ENCODE peak calls at places on chromosomes 12 and 14, in ten cellular contexts. P, X, A, Z, D, G, N, R, E and W are unnamed samples.

GRCh38 chr14:32514236-32514635 is 185.1 kb downstream of the AKAP6 start:
- DNase-seq in E (no peak), G (no peak), N (no peak), X (no peak), P (no peak), A (no peak), D (no peak), R (no peak), Z (no peak), W (no peak)

GRCh38 chr14:91374897-91375747 is 42.5 kb downstream of the CCDC88C start:
- DNase-seq in X (no peak), N (no peak), Z (no peak), P (no peak), R (peak), A (no peak), G (no peak), E (no peak), D (no peak), W (no peak)

GRCh38 chr12:98803468-98804209 is 158.5 kb downstream of the APAF1 start:
- DNase-seq in X (no peak), N (no peak), Z (no peak), D (no peak), G (no peak), A (no peak), R (no peak), E (no peak), P (no peak), W (no peak)

GRCh38 chr12:69732088-69732487 is 6.6 kb upstream of the RAB3IP start:
- DNase-seq in A (no peak), X (no peak), Z (no peak), G (no peak), R (no peak), D (no peak), E (no peak), P (no peak), N (no peak), W (no peak)

GRCh38 chr14:92863281-92863680 is 59.7 kb upstream of the CHGA start:
- DNase-seq in N (no peak), D (no peak), P (no peak), R (no peak), Z (no peak), G (no peak), X (no peak), A (no peak), E (no peak), W (no peak)

GRCh38 chr12:58202933-58203713 is 261.8 kb downstream of the ATP23 start:
- DNase-seq in E (no peak), N (no peak), Z (no peak), D (no peak), X (no peak), A (no peak), G (no peak), R (no peak), P (no peak), W (no peak)

GRCh38 chr12:32560520-32560919 is 118.6 kb upstream of the DNM1L start:
- DNase-seq in Z (no peak), X (no peak), G (no peak), R (no peak), D (no peak), E (no peak), N (no peak), P (no peak), A (no peak), W (no peak)

GRCh38 chr14:76644875-76645518 is 116.3 kb upstream of the VASH1 start:
- DNase-seq in E (peak), N (no peak), Z (peak), D (no peak), G (no peak), X (no peak), R (no peak), P (peak), A (peak), W (no peak)

GRCh38 chr12:55955344-55955743 is 10.5 kb downstream of the PMEL start:
- DNase-seq in A (no peak), E (no peak), X (no peak), D (no peak), R (no peak), N (no peak), Z (no peak), P (no peak), G (no peak), W (no peak)

GRCh38 chr12:121719926-121720414 is 7.4 kb downstream of the TMEM120B start:
- DNase-seq in X (no peak), N (no peak), R (no peak), D (no peak), Z (no peak), P (no peak), E (no peak), G (no peak), A (no peak), W (no peak)

GRCh38 chr12:52207895-52208294 is 16.1 kb upstream of the KRT80 start:
- DNase-seq in N (no peak), X (peak), R (peak), G (no peak), A (no peak), E (peak), P (no peak), Z (no peak), D (no peak), W (no peak)

GRCh38 chr12:66624806-66625205 is 54.1 kb downstream of the GRIP1 start:
- DNase-seq in E (no peak), Z (no peak), A (no peak), N (no peak), G (no peak), X (no peak), P (no peak), R (no peak), D (no peak), W (no peak)

GRCh38 chr14:100528962-100529560 is 58.2 kb downstream of the BEGAIN start:
- DNase-seq in X (no peak), R (peak), P (peak), D (no peak), N (no peak), E (peak), Z (no peak), A (no peak), G (peak), W (no peak)

GRCh38 chr14:79809849-79810612 is 401.3 kb downstream of the DIO2 start:
- DNase-seq in A (no peak), Z (peak), N (no peak), D (no peak), X (no peak), P (no peak), R (no peak), G (no peak), E (no peak), W (peak)

GRCh38 chr12:63066136-63066535 is 84.9 kb downstream of the AVPR1A start:
- DNase-seq in E (no peak), D (no peak), X (no peak), Z (no peak), G (no peak), P (no peak), R (no peak), N (no peak), A (no peak), W (no peak)

GRCh38 chr14:72916174-72916573 is 10.1 kb upstream of the DCAF4 start:
- DNase-seq in P (no peak), A (no peak), R (no peak), N (no peak), Z (no peak), G (no peak), X (no peak), D (no peak), E (no peak), W (no peak)

GRCh38 chr14:36656769-36657408 is 4.8 kb upstream of the PAX9 start:
- DNase-seq in Z (no peak), E (no peak), N (no peak), X (no peak), R (no peak), D (no peak), P (no peak), G (no peak), A (no peak), W (no peak)

GRCh38 chr12:26153421-26154154 is 28.8 kb upstream of the BHLHE41 start:
- DNase-seq in D (no peak), P (no peak), N (peak), A (no peak), E (no peak), Z (peak), G (no peak), X (no peak), R (no peak), W (no peak)
- TF ChIP-seq CTCF in D (no peak), P (peak), N (no peak), A (no peak), E (no peak), Z (no peak), G (no peak), X (no peak), R (no peak), W (no peak)

DNA sequence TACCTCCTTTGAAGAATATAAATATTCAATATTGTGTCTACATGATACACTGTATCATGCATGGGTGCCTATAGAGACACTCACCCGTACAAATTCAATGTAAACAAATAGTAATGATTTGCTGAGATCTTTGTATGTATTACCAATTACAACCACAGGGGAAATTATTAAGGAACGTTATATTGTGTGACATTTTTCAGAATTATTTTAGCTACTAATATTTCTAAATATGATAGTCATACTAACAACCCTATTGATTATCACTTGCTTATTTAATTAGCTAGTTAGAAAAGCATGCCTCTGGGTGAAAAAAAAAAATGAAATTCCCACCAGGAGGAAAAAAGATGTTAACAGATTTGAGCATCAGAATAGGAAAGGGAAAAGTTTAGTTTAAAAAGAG is 2.1 kb downstream of the SOX5 start:
- DNase-seq in E (no peak), D (no peak), R (no peak), A (no peak), Z (no peak), N (no peak), P (no peak), G (no peak), X (no peak), W (no peak)
- H3K4me3 ChIP-seq in E (no peak), D (no peak), R (no peak), A (no peak), Z (no peak), N (no peak), P (no peak), G (no peak), X (peak), W (no peak)

GRCh38 chr12:113868365-113868764 is 97.8 kb downstream of the RBM19 start:
- DNase-seq in X (no peak), D (no peak), A (no peak), Z (no peak), G (no peak), N (no peak), P (no peak), R (no peak), E (no peak), W (no peak)
- TF ChIP-seq EP300 in X (no peak), D (no peak), A (no peak), Z (no peak), G (no peak), N (no peak), P (no peak), R (no peak), E (no peak), W (no peak)

DNA sequence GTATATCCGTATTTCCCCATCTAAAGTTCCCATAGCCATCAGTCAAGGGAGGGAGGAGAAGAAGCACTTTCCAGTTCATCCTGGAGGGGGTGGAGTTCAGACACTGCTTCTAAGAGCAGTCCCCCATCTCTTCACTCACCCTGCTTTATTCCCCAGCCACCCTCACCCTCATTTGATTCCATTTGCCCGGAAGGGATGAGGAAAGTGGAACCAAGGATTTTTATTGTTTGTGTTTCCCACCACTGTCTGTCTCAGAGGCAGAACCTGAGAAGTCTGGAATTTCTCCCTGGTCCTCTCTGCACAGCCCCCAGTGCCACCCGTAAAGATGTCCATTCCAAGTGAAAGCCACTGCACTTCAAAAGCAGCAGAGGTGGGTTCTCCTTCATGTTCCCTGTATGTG is 134.2 kb upstream of the HIF1A start:
- DNase-seq in P (peak), A (no peak), X (no peak), G (no peak), R (no peak), D (no peak), N (no peak), E (no peak), Z (peak), W (no peak)
- TF ChIP-seq CTCF in P (peak), A (no peak), X (no peak), G (no peak), R (no peak), D (no peak), N (no peak), E (no peak), Z (peak), W (no peak)

GRCh38 chr12:3310271-3311026 is 180.6 kb upstream of the PRMT8 start:
- DNase-seq in E (no peak), A (no peak), R (no peak), X (no peak), D (no peak), Z (no peak), G (no peak), N (no peak), P (no peak), W (no peak)
- H3K4me3 ChIP-seq in E (no peak), A (no peak), R (no peak), X (no peak), D (no peak), Z (no peak), G (no peak), N (no peak), P (no peak), W (no peak)

DNA sequence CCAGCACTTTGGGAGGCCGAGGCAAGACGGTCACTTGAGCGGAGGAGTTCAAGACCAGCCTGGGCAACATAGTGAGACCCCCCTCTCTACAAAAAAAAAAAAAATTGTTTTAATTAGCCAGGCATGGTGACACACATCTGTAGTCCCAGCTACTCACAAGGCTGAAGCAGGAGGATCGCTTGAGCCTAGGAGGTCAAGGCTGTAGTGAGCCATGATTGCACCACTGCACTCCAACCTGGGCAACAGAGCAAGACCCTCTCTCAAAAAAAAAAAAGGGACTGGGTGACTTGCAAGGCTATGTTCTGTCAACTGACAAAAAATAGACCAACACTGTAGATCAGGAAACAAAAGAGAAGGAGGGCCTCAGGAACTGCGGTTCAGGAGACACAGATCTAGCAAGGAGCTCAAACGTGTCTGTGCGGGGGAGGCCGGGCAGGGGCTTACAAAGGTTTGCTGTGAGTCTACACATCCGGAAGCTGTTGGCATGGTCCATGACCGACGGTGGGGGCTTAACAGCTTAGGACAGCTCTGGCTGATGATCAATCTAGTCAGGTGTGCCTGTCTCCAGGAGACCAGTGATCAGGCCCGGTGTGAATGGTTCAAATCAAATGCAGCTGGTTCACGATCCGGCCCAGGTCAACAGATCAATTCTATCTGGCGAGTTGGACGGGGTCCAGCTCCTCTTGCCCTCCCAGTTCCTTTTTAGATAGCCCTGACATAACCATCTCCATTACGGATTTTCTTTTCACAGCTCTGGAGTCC is 31.7 kb upstream of the INF2 start:
- DNase-seq in N (no peak), A (no peak), Z (no peak), G (no peak), X (no peak), E (no peak), R (no peak), P (no peak), D (no peak), W (no peak)
- TF ChIP-seq EP300 in N (no peak), A (no peak), Z (no peak), G (no peak), X (no peak), E (no peak), R (no peak), P (no peak), D (no peak), W (no peak)

DNA sequence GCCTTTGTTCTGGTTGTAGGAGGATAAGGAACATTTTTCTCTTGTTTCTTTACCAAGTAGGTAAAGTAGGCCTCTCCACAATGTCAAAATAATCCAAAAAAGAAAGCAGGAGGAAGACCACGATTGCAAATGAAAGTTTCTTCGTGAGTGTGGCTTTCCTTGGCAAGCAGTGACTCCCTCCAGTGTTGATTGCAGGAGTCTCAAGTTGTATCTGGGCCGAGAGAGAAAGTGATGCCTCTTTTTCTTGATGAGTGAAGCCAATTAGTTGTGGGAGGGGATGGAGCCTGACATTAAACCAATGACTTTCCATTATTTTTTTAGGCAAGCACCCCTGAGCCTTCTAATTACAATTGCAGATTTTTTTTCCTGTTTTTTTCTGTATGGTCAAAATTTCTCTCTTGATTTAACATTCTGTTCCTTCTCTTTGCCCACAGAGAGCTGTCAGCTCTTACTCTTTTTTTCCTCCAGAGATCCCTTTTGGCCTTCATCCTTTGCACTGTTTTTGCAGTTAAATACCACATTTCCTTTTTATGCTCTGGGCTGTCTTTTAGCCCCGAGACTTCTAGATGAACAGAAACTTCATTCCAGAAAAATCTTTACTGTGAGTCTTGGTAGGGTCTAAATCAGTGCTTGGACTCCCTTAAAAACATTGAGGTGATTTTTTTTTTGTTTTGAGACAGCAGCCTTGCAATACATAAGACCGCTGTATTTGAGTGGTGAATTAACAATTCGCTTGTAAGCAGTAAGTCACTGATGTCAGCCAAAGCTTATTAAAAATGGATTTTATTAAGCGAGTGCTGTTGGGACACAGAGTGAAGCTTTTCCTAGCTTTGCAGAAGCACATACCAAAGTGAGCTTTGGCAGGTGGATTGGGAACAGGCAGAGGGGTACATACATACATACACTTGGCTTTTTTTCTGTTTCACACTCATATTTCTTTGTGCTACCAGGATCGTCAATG is 15.8 kb downstream of the FBXW8 start:
- DNase-seq in Z (no peak), A (no peak), R (no peak), X (peak), P (no peak), N (no peak), D (no peak), G (no peak), E (no peak), W (no peak)
- TF ChIP-seq CTCF in Z (no peak), A (no peak), R (no peak), X (no peak), P (no peak), N (no peak), D (no peak), G (no peak), E (no peak), W (no peak)

DNA sequence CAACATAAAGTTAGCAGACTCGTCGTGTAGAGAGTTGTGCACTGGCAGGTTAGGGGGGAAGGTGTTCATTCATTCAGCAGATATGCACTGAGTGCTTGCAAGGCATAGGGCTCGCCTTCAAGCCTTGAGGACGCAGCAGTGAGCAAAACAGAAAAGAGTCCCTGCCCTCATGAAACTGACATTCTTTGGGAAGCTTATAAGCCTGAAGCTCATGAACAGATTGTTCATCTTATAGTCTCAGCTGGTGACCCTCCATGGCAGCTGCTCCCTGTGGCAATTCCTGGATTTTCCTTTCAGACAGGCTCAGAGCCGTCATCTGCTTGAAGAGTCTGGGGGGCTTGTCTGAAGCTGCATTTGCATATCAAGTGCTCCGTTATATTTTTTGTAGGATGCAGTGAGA is 148.4 kb downstream of the PRKCH start:
- DNase-seq in A (no peak), P (no peak), R (no peak), N (peak), Z (no peak), G (no peak), X (no peak), D (no peak), E (no peak), W (no peak)
- H3K4me3 ChIP-seq in A (no peak), P (no peak), R (no peak), N (no peak), Z (no peak), G (no peak), X (no peak), D (no peak), E (no peak), W (no peak)

GRCh38 chr12:87816186-87816585 is 213.0 kb downstream of the C12orf50 start:
- DNase-seq in P (no peak), N (no peak), D (no peak), A (no peak), Z (no peak), R (no peak), X (no peak), E (no peak), G (no peak), W (no peak)
- TF ChIP-seq EP300 in P (no peak), N (no peak), D (no peak), A (no peak), Z (no peak), R (no peak), X (no peak), E (no peak), G (no peak), W (no peak)

GRCh38 chr14:22598099-22598895 is at the start of gene ABHD4:
- DNase-seq in X (peak), Z (peak), G (peak), N (peak), D (no peak), P (peak), R (peak), E (peak), A (peak), W (peak)

GRCh38 chr14:22599349-22599748 is 1.2 kb downstream of the ABHD4 start:
- DNase-seq in A (no peak), D (no peak), Z (no peak), G (no peak), N (no peak), E (no peak), P (no peak), R (no peak), X (no peak), W (no peak)

GRCh38 chr14:22597771-22598098 is 365 bp upstream of the ABHD4 start:
- DNase-seq in N (no peak), D (no peak), E (no peak), Z (no peak), R (no peak), A (no peak), G (no peak), X (no peak), P (no peak), W (no peak)

GRCh38 chr14:22600027-22600426 is 1.9 kb downstream of the ABHD4 start:
- DNase-seq in Z (no peak), R (no peak), A (no peak), D (no peak), P (no peak), E (no peak), G (no peak), N (no peak), X (no peak), W (no peak)

DNA sequence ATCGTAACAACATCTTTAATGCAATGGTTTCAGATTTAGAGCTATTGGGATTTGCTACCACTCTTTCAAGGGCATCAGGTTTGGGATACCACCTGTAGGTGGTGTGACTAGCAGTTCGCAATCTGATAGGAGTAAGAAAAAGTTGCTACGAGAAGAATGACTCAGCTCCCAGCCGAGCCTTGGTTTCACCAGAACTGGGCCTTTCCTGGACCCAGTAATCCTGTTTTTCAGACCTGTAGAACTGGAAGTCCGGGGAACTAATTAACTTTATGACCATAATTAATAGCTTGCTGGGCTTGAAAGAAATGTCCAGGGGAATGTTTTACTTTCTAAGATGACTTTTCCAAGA is 770 bp downstream of the ABHD4 start:
- DNase-seq in X (peak), D (no peak), G (no peak), P (no peak), E (no peak), A (peak), Z (peak), R (peak), N (peak), W (peak)
- TF ChIP-seq CTCF in X (peak), D (peak), G (no peak), P (peak), E (no peak), A (no peak), Z (peak), R (no peak), N (no peak), W (no peak)